ENCODE peak calls at places on chromosomes 16 and 17, in five cellular contexts. R is brain microvascular endothelial cell, J is suprapubic skin, N is neural progenitor cell, G is thoracic aorta. B is an unnamed sample. For H3K36me3, the result is how much of the 10 kb centered on the place peaks cover.

GRCh38 chr17:7781467-7781866 is 52.5 kb upstream of the KDM6B start:
- DNase-seq in R (no peak), J (no peak), G (no peak), N (no peak), B (no peak)

GRCh38 chr17:16950488-16950887 is 21.4 kb downstream of the TNFRSF13B start:
- DNase-seq in J (peak), G (no peak), R (no peak), N (no peak), B (no peak)

GRCh38 chr17:18039535-18040286 is 503 bp downstream of the GID4 start:
- DNase-seq in G (no peak), J (no peak), N (peak), R (no peak), B (peak)

GRCh38 chr16:8955828-8956227 is 7.9 kb downstream of the USP7 start:
- DNase-seq in J (no peak), R (no peak), N (no peak), G (no peak), B (no peak)

GRCh38 chr16:10100829-10101228 is 81.4 kb downstream of the GRIN2A start:
- DNase-seq in N (no peak), R (no peak), G (no peak), J (no peak), B (no peak)

GRCh38 chr16:85767569-85767968 is 16.7 kb upstream of the C16orf74 start:
- DNase-seq in R (peak), J (no peak), N (no peak), G (no peak), B (peak)

GRCh38 chr17:66443601-66444000 is 141.2 kb downstream of the PRKCA start:
- DNase-seq in R (no peak), N (no peak), G (no peak), J (no peak), B (no peak)

GRCh38 chr17:30113213-30113612 is 3.4 kb upstream of the NSRP1 start:
- DNase-seq in G (no peak), R (no peak), N (no peak), J (no peak), B (no peak)

GRCh38 chr17:16419074-16419928 is 3.9 kb downstream of the TRPV2 start:
- DNase-seq in N (no peak), R (peak), J (no peak), G (no peak), B (no peak)

GRCh38 chr17:44187131-44187899 is 543 bp downstream of the TMUB2 start:
- DNase-seq in G (no peak), R (no peak), N (no peak), J (peak), B (no peak)

GRCh38 chr16:56691885-56692284 is 9.6 kb downstream of the MT1X start:
- DNase-seq in G (no peak), N (no peak), J (no peak), R (no peak), B (peak)

GRCh38 chr17:49944451-49944850 is 24.5 kb upstream of the DLX4 start:
- DNase-seq in G (no peak), J (no peak), R (no peak), N (peak), B (no peak)

GRCh38 chr16:68643847-68644246 is 1.3 kb upstream of the CDH3 start:
- DNase-seq in J (no peak), N (no peak), R (no peak), G (no peak), B (no peak)

GRCh38 chr16:11781773-11782172 is 15.3 kb downstream of the ZC3H7A start:
- DNase-seq in G (no peak), R (no peak), N (no peak), J (no peak), B (peak)

GRCh38 chr16:87060026-87060986 is 256.9 kb downstream of the C16orf95 start:
- DNase-seq in J (no peak), G (no peak), N (peak), R (peak), B (no peak)

GRCh38 chr16:70800798-70801480 is at the start of gene VAC14:
- DNase-seq in G (peak), R (peak), J (peak), N (peak), B (peak)

GRCh38 chr16:58848662-58849002 is 114.5 kb upstream of the GOT2 start:
- DNase-seq in J (no peak), R (no peak), N (no peak), G (no peak), B (no peak)

GRCh38 chr16:73251608-73252007 is 203.7 kb upstream of the ZFHX3 start:
- DNase-seq in G (no peak), R (no peak), J (no peak), N (no peak), B (no peak)

GRCh38 chr17:30449480-30449879 is 27.7 kb upstream of the GOSR1 start:
- DNase-seq in G (no peak), J (no peak), R (no peak), N (no peak), B (no peak)

GRCh38 chr17:80969030-80969673 is 22.5 kb upstream of the CHMP6 start:
- DNase-seq in N (no peak), J (no peak), R (no peak), G (no peak), B (no peak)

GRCh38 chr16:70647461-70648359 is 1.4 kb downstream of the IL34 start:
- DNase-seq in N (no peak), G (no peak), J (no peak), R (no peak), B (peak)

GRCh38 chr17:39939588-39940419 is 12.3 kb downstream of the LRRC3C start:
- DNase-seq in R (peak), J (no peak), N (peak), G (no peak), B (no peak)

GRCh38 chr17:80605326-80606066 is 60.9 kb downstream of the RPTOR start:
- DNase-seq in N (no peak), J (no peak), R (peak), G (no peak), B (peak)

DNA sequence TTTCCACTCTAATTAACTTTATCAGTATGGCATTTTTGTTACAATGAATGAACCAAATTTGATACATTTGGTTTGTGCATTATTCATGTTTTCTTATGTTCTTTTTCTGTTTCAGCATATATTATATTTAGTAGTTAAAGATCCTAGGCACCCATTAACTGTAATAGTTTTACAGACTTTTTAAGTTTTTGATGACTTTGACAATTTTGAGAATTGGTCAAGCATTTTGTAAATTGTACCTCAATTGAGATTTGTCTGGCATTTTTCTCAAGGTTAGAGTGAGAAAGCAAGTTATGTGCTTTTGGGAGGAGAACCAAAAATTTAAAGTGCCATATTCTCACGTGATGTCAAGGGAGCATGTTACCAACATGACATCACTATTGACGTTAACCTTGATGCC is 1019.2 kb downstream of the CDH11 start:
- DNase-seq in G (no peak), J (no peak), N (no peak), R (no peak), B (no peak)
- H3K4me3 ChIP-seq in G (no peak), J (no peak), N (no peak), R (no peak), B (no peak)

DNA sequence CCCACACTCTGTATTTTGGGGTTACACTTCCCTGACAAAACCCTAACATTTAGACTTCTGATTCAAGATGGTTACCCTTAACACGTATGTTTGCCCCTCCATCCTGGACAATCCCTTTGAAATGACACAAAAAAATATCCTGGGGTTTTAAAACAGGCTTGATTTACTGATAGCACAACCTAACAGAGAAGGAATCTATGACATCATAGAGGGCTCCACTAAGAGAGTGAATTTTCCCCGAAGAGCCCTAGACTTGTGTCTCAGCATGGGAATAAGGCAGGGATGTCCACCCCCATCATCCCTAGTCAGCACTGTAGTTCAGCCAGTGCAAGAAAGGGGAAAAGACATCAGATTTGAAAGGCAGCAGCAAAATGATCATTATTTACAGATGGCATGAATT is 15.8 kb upstream of the SRCIN1 start:
- DNase-seq in G (no peak), J (no peak), R (no peak), N (no peak), B (no peak)
- H3K36me3 ChIP-seq in G (under half), J (under half), R (under half), N (under half), B (under half)

GRCh38 chr16:81647527-81647926 is 131.6 kb upstream of the PLCG2 start:
- DNase-seq in N (no peak), J (no peak), R (peak), G (no peak), B (no peak)
- H3K27ac ChIP-seq in N (no peak), J (no peak), R (no peak), G (no peak), B (peak)

DNA sequence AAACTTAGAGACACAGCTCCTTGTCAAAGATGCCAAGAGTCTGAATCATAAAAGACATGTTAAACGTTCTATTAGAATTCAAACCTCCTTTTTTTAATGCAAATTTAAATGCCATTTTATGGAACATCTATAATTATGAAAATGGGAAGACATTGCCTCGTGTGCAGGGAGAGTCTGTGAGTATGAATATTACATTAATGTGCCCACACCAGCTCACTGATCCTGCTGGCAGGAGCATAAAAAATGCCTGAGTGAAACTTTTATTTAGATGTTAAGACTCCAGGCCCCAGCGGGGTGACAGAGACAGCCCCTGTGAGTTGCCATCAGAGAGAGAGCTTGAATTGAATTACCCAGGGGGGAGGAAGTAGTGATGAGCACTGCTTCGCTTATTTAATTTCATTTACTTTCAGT is 84.8 kb downstream of the SNX11 start:
- DNase-seq in G (no peak), N (no peak), R (no peak), J (no peak), B (no peak)
- H3K4me3 ChIP-seq in G (no peak), N (no peak), R (no peak), J (no peak), B (no peak)

GRCh38 chr17:29091591-29092291 is 48.8 kb downstream of the PIPOX start:
- DNase-seq in R (no peak), G (no peak), N (no peak), J (no peak), B (no peak)
- H3K36me3 ChIP-seq in R (under half), G (half or more), N (under half), J (half or more), B (half or more)

GRCh38 chr16:46920402-46921068 is 36.4 kb downstream of the GPT2 start:
- DNase-seq in G (no peak), J (no peak), R (no peak), N (no peak), B (no peak)

GRCh38 chr16:46922239-46922638 is 38.1 kb downstream of the GPT2 start:
- DNase-seq in N (no peak), J (no peak), G (no peak), R (no peak), B (no peak)

GRCh38 chr16:46916980-46917379 is 32.8 kb downstream of the GPT2 start:
- DNase-seq in J (no peak), R (no peak), G (no peak), N (no peak), B (no peak)

GRCh38 chr16:46918400-46918799 is 34.2 kb downstream of the GPT2 start:
- DNase-seq in R (no peak), J (no peak), G (no peak), N (no peak), B (no peak)

DNA sequence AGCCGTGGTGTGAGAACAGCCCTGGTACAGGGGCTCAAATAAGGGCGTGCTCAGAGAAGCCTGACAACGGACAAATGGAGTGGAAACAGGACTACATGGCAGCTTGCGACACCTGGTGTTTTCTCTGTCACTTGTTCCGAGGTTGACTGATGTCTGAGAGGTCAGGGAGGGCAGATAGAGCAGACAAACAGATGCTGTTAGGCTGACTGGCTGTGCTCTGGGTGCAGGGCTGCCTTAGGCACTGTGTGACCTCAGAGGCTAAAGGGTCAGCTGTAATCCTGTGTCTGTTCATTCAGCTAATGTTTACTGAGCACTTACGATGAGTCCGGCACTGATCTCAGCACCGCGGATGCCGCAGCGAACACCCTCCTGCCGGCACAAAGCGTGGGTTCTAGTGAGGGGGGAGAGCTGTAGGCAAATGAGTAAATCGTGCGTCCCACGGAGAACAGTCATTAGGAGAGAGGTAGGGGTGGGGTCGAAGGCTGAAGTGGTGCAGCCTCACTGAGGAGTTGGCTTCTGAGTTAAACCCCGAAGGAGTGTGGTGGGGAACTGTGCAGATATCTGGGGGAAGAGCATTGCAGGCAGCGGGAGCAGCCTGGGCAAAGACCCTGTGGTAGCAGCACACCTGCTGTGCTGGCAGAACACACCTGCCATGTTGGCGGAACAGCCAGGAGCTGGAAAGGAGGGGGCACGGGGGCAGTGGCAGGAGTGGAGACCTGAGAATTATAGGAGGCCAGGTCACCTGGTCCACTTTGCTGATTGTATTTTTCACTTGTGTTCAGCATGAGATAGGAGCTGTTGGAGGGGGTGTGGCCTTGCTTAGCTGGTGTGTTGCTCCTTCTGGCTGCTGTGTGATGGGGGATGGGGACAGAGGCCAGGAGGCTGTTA is 35.0 kb downstream of the GPT2 start:
- DNase-seq in R (no peak), G (no peak), N (peak), J (no peak), B (no peak)
- H3K27ac ChIP-seq in R (no peak), G (no peak), N (peak), J (no peak), B (no peak)

GRCh38 chr17:76492250-76492988 is 8.8 kb downstream of the RHBDF2 start:
- DNase-seq in J (no peak), R (no peak), G (no peak), N (no peak), B (no peak)
- H3K4me3 ChIP-seq in J (peak), R (peak), G (peak), N (no peak), B (no peak)

GRCh38 chr16:89308391-89309333 is 91.2 kb downstream of the ZNF778 start:
- DNase-seq in G (no peak), J (no peak), N (peak), R (no peak), B (no peak)
- H3K36me3 ChIP-seq in G (under half), J (under half), N (under half), R (under half), B (half or more)

B was measured in RWPE2.